ENCODE peak calls at places on chromosome 17, in five cellular contexts. V is keratinocyte; X is adipocyte; K is transverse colon; A is CD8-positive, alpha-beta T cell. F is an unnamed sample. For H3K27me3, the result is how much of the 10 kb centered on the place peaks cover.

GRCh38 chr17:73401911-73402310 is 90.1 kb upstream of the CDC42EP4 start:
- DNase-seq in K (no peak), V (no peak), A (no peak), X (no peak), F (no peak)

GRCh38 chr17:73191443-73192218 is 1.2 kb upstream of the COG1 start:
- DNase-seq in X (peak), A (peak), K (peak), V (no peak), F (peak)

GRCh38 chr17:30210366-30210765 is 25.1 kb downstream of the SLC6A4 start:
- DNase-seq in A (no peak), V (no peak), X (no peak), K (no peak), F (no peak)

GRCh38 chr17:81735181-81736102 is 23.4 kb downstream of the SLC25A10 start:
- DNase-seq in V (no peak), K (peak), A (no peak), X (peak), F (peak)

GRCh38 chr17:21094298-21094704 is 32.5 kb upstream of the DHRS7B start:
- DNase-seq in A (no peak), K (no peak), X (no peak), V (no peak), F (peak)

GRCh38 chr17:34527908-34528470 is 51.4 kb upstream of the TMEM132E start:
- DNase-seq in K (no peak), A (no peak), V (no peak), X (no peak), F (no peak)

GRCh38 chr17:9050801-9051401 is 29.6 kb downstream of the NTN1 start:
- DNase-seq in K (no peak), A (no peak), V (peak), X (no peak), F (peak)

GRCh38 chr17:74453665-74454196 is 12.7 kb upstream of the CD300A start:
- DNase-seq in X (peak), K (no peak), V (no peak), A (no peak), F (no peak)

GRCh38 chr17:67248291-67248690 is 3.3 kb upstream of the HELZ start:
- DNase-seq in X (no peak), K (no peak), A (no peak), V (no peak), F (peak)
- H3K4me3 ChIP-seq in X (no peak), K (no peak), A (no peak), V (no peak), F (no peak)

DNA sequence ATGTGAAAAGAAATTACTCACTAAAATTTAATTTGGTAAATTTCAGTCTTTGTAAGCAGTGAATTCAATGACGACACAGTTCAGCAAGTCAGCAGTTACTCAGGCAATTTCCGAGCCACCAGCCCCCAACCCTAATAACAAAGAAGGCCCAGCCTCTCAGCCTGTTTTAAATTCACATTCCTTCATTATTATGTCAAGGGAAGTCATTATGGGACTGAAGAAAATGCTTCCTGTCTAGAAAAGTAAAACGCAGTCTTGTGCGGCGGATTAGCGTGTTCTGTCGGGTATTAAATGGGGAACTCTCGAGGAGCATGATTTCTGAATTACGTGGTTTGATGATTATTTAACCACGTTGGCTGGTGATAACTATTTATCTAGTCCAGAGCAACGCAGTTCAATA is 177.6 kb downstream of the AIPL1 start:
- DNase-seq in X (peak), K (no peak), V (no peak), A (no peak), F (no peak)
- H3K27me3 ChIP-seq in X (under half), K (under half), V (under half), A (under half), F (under half)

GRCh38 chr17:65473985-65474384 is 87.5 kb downstream of the AXIN2 start:
- DNase-seq in K (no peak), A (no peak), X (no peak), V (no peak), F (no peak)

GRCh38 chr17:65474658-65475057 is 86.8 kb downstream of the AXIN2 start:
- DNase-seq in X (no peak), V (no peak), K (no peak), A (no peak), F (no peak)

GRCh38 chr17:65477600-65477999 is 83.8 kb downstream of the AXIN2 start:
- DNase-seq in X (no peak), K (no peak), A (no peak), V (no peak), F (no peak)

GRCh38 chr17:65472602-65473001 is 88.8 kb downstream of the AXIN2 start:
- DNase-seq in X (peak), V (no peak), A (no peak), K (no peak), F (no peak)

DNA sequence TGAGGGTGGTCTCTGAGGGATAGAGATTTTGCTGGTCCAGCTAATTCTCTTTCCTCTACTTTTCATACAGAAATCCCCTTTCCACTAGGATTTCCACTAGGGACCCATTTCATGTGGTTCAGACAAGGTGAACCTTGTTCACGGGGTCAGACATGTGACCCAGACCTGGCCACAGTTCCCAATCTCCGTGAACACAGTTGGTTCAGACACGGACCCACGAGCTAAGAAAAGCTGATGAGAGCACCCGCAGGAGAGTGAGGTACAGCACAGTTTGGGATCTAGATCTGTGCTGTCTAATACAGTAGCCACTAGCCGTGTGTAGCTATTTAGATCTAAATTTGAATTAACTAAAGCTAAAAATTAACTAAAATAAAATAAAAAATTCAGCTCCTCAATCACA is 88.1 kb downstream of the AXIN2 start:
- DNase-seq in K (no peak), V (no peak), A (no peak), X (no peak), F (no peak)
- H3K4me3 ChIP-seq in K (no peak), V (no peak), A (no peak), X (peak), F (no peak)

GRCh38 chr17:60230358-60230757 is 80.6 kb downstream of the CA4 start:
- DNase-seq in A (no peak), V (no peak), X (no peak), K (no peak), F (no peak)

GRCh38 chr17:60231691-60232090 is 81.9 kb downstream of the CA4 start:
- DNase-seq in A (no peak), K (no peak), X (peak), V (no peak), F (peak)

GRCh38 chr17:60229189-60229802 is 79.5 kb downstream of the CA4 start:
- DNase-seq in X (peak), V (no peak), K (no peak), A (no peak), F (no peak)

DNA sequence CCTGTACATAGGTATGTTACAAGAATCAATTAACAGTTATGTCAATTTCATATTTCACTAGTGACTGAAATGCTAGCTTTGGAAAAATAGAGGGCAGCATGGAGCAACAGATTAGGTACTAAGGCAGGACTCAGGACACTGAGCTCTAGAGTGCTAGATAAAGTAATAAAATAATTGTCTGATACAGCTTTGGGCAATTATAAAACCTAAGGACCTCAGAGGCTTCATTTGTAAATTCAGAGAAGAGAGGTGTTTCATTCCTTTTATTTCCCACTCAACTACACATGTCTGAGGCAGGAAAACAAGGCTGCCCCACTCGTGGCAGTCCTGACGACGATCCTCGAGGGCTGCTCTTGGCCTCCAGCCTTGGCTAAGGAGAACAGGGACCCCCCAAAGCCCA is 81.5 kb downstream of the CA4 start:
- DNase-seq in X (peak), V (no peak), K (no peak), A (no peak), F (peak)
- H3K27me3 ChIP-seq in X (under half), V (under half), K (under half), A (under half), F (under half)

GRCh38 chr17:28370744-28371103 is 617 bp upstream of the VTN start:
- DNase-seq in A (no peak), X (no peak), K (no peak), V (no peak), F (no peak)
- H3K4me3 ChIP-seq in A (peak), X (no peak), K (no peak), V (no peak), F (no peak)

GRCh38 chr17:49486012-49486641 is 9.0 kb upstream of the NGFR start:
- DNase-seq in X (no peak), A (no peak), K (no peak), V (no peak), F (no peak)
- H3K27me3 ChIP-seq in X (half or more), A (under half), K (under half), V (under half), F (under half)

F was measured in bronchial epithelial cell.